ENCODE peak calls at places on chromosomes 13 and 19, in eight cellular contexts. Q is HFFc6; A is left ventricle myocardium superior; D is fibroblast of the aortic adventitia; W is nephron progenitor cell; Y is stimulated activated CD8-positive, alpha-beta memory T cell treated with anti-CD3 and anti-CD28 coated beads, Interleukin-2, amount 100 ng/mL, for 1 hour; O is GM04503; M is SK-N-DZ. P is an unnamed sample.

GRCh38 chr19:35236638-35237400 is 8.3 kb upstream of the FAM187B start:
- DNase-seq in Q (no peak), A (no peak), D (no peak), W (no peak), Y (no peak), O (no peak), M (no peak), P (no peak)

GRCh38 chr19:18308051-18308947 is 14.6 kb downstream of the LSM4 start:
- DNase-seq in Q (no peak), A (no peak), D (no peak), W (no peak), Y (no peak), O (no peak), M (no peak), P (no peak)

GRCh38 chr13:113769881-113770280 is 10.9 kb downstream of the TMEM255B start:
- DNase-seq in Q (no peak), A (no peak), D (no peak), W (no peak), Y (no peak), O (no peak), M (no peak), P (no peak)

GRCh38 chr13:111999352-111999751 is 67.6 kb upstream of the SOX1 start:
- DNase-seq in Q (no peak), A (no peak), D (no peak), W (no peak), Y (no peak), O (no peak), M (no peak), P (no peak)

GRCh38 chr13:112569771-112570288 is 18.1 kb downstream of the TUBGCP3 start:
- DNase-seq in Q (no peak), A (no peak), D (no peak), W (peak; percentile 10), Y (no peak), O (no peak), M (no peak), P (no peak)

GRCh38 chr13:97194473-97194872 is 27.7 kb upstream of the MBNL2 start:
- DNase-seq in Q (peak; percentile 55), A (no peak), D (peak; percentile 16), W (no peak), Y (no peak), O (no peak), M (no peak), P (no peak)

GRCh38 chr19:6667114-6667627 is 2.8 kb downstream of the TNFSF14 start:
- DNase-seq in Q (no peak), A (no peak), D (no peak), W (no peak), Y (no peak), O (no peak), M (no peak), P (no peak)

GRCh38 chr13:79986890-79987289 is 354.0 kb downstream of the SPRY2 start:
- DNase-seq in Q (no peak), A (no peak), D (no peak), W (no peak), Y (no peak), O (no peak), M (no peak), P (no peak)

GRCh38 chr19:19062454-19063182 is 1.2 kb upstream of the SLC25A42 start:
- DNase-seq in Q (peak; percentile 57), A (no peak), D (peak; percentile 18), W (peak; percentile 32), Y (no peak), O (no peak), M (no peak), P (no peak)

GRCh38 chr19:48918801-48919247 is 14.7 kb upstream of the DHDH start:
- DNase-seq in Q (peak; percentile 2), A (no peak), D (no peak), W (peak; percentile 65), Y (no peak), O (no peak), M (no peak), P (no peak)

GRCh38 chr19:31535691-31536460 is 186.6 kb upstream of the TSHZ3 start:
- DNase-seq in Q (no peak), A (no peak), D (no peak), W (no peak), Y (no peak), O (no peak), M (no peak), P (no peak)

GRCh38 chr19:17211547-17212446 is 3.4 kb upstream of the USE1 start:
- DNase-seq in Q (no peak), A (peak; percentile 26), D (no peak), W (no peak), Y (no peak), O (no peak), M (no peak), P (no peak)

GRCh38 chr13:20711301-20712044 is 8.0 kb downstream of the IL17D start:
- DNase-seq in Q (no peak), A (no peak), D (no peak), W (peak; percentile 70), Y (no peak), O (no peak), M (peak; percentile 36), P (no peak)

GRCh38 chr13:24273926-24274325 is 35.5 kb upstream of the C1QTNF9 start:
- DNase-seq in Q (no peak), A (no peak), D (no peak), W (no peak), Y (no peak), O (no peak), M (no peak), P (no peak)

GRCh38 chr13:66405908-66406802 is 824.0 kb downstream of the PCDH9 start:
- DNase-seq in Q (peak; percentile 20), A (no peak), D (peak; percentile 51), W (no peak), Y (no peak), O (peak; percentile 18), M (no peak), P (no peak)

GRCh38 chr19:48614436-48615144 is at the start of gene FAM83E:
- DNase-seq in Q (no peak), A (no peak), D (no peak), W (no peak), Y (no peak), O (no peak), M (no peak), P (no peak)

GRCh38 chr19:10603873-10604459 is 16.9 kb upstream of the AP1M2 start:
- DNase-seq in Q (no peak), A (no peak), D (peak; percentile 13), W (no peak), Y (no peak), O (no peak), M (no peak), P (no peak)

GRCh38 chr13:113366031-113366588 is 2.2 kb upstream of the GRTP1 start:
- DNase-seq in Q (no peak), A (no peak), D (no peak), W (peak; percentile 22), Y (no peak), O (no peak), M (no peak), P (no peak)

GRCh38 chr19:35179830-35180229 is 25.3 kb downstream of the FXYD5 start:
- DNase-seq in Q (no peak), A (no peak), D (no peak), W (no peak), Y (no peak), O (no peak), M (no peak), P (no peak)

GRCh38 chr19:24040621-24041020 is 46.4 kb upstream of the ZNF254 start:
- DNase-seq in Q (no peak), A (no peak), D (no peak), W (no peak), Y (no peak), O (no peak), M (no peak), P (no peak)

GRCh38 chr19:6825076-6825774 is 52.7 kb downstream of the VAV1 start:
- DNase-seq in Q (no peak), A (no peak), D (no peak), W (no peak), Y (no peak), O (no peak), M (no peak), P (no peak)

GRCh38 chr13:93708323-93709075 is 481.9 kb downstream of the GPC6 start:
- DNase-seq in Q (no peak), A (no peak), D (peak; percentile 57), W (no peak), Y (no peak), O (no peak), M (no peak), P (no peak)